ENCODE peak calls at places on chromosomes 12 and 14, in nine cellular contexts. M is osteocyte, X is foreskin fibroblast, P is dorsolateral prefrontal cortex, C is cardiac fibroblast, E is HepG2, K is RWPE1, Y is A549, F is coronary artery. R is an unnamed sample.

GRCh38 chr12:47807338-47807737 is 12.4 kb downstream of the HDAC7 start:
- DNase-seq in C (no peak), P (no peak), Y (no peak), K (no peak), X (no peak), F (no peak), E (no peak), M (no peak), R (no peak)

GRCh38 chr12:46268349-46268616 is 560 bp downstream of the SLC38A1 start:
- DNase-seq in X (no peak), K (peak; percentile 38), F (no peak), M (no peak), P (no peak), E (no peak), C (peak; percentile 23), Y (no peak), R (no peak)

GRCh38 chr12:107490000-107490399 is 195.6 kb upstream of the PWP1 start:
- DNase-seq in Y (no peak), M (no peak), E (no peak), X (no peak), C (no peak), K (no peak), P (no peak), F (no peak), R (no peak)

GRCh38 chr14:95935228-95935822 is 58.7 kb downstream of the TUNAR start:
- DNase-seq in K (peak; percentile 20), P (no peak), X (peak; percentile 53), M (no peak), C (peak; percentile 21), E (peak; percentile 6), F (no peak), Y (no peak), R (peak; percentile 24)

GRCh38 chr12:132449565-132450390 is 40.2 kb upstream of the FBRSL1 start:
- DNase-seq in Y (no peak), X (no peak), C (no peak), E (no peak), K (no peak), P (no peak), M (no peak), F (no peak), R (no peak)

GRCh38 chr12:106625976-106626375 is 43.2 kb downstream of the RFX4 start:
- DNase-seq in Y (no peak), M (no peak), P (no peak), X (no peak), F (no peak), C (no peak), K (no peak), E (no peak), R (no peak)

GRCh38 chr14:30035361-30035760 is 107.7 kb upstream of the PRKD1 start:
- DNase-seq in M (no peak), E (no peak), P (no peak), X (no peak), F (no peak), Y (no peak), C (no peak), K (no peak), R (no peak)

GRCh38 chr12:110972870-110973269 is 52.5 kb upstream of the MYL2 start:
- DNase-seq in E (no peak), Y (no peak), K (no peak), C (no peak), F (no peak), X (no peak), M (no peak), P (no peak), R (no peak)

GRCh38 chr12:106892075-106892474 is 63.6 kb upstream of the TMEM263 start:
- DNase-seq in E (no peak), P (no peak), M (no peak), Y (peak; percentile 63), C (no peak), K (peak; percentile 14), F (no peak), X (no peak), R (no peak)

GRCh38 chr14:103550451-103551337 is 11.8 kb downstream of the BAG5 start:
- DNase-seq in P (no peak), M (no peak), C (no peak), X (no peak), Y (no peak), F (no peak), K (no peak), E (no peak), R (no peak)

GRCh38 chr14:74038015-74038859 is 19.1 kb downstream of the BBOF1 start:
- DNase-seq in K (peak; percentile 50), X (peak; percentile 67), F (no peak), M (no peak), E (peak; percentile 67), P (no peak), C (peak; percentile 76), Y (peak; percentile 66), R (no peak)

GRCh38 chr14:99215277-99215676 is 56.7 kb downstream of the BCL11B start:
- DNase-seq in P (no peak), C (peak; percentile 11), X (peak; percentile 10), E (no peak), K (no peak), M (peak; percentile 88), F (no peak), Y (no peak), R (no peak)

GRCh38 chr12:102326987-102327386 is 129.4 kb upstream of the PMCH start:
- DNase-seq in X (no peak), K (no peak), F (no peak), C (no peak), P (no peak), Y (no peak), M (no peak), E (no peak), R (no peak)

GRCh38 chr14:77041837-77042557 is 13.5 kb upstream of the IRF2BPL start:
- DNase-seq in M (no peak), E (no peak), C (peak; percentile 96), F (peak; percentile 93), K (peak; percentile 26), P (no peak), Y (no peak), X (peak; percentile 94), R (no peak)

GRCh38 chr12:126492181-126492580 is 1426.9 kb downstream of the AACS start:
- DNase-seq in P (no peak), X (no peak), F (no peak), K (no peak), E (no peak), M (no peak), C (peak; percentile 8), Y (no peak), R (no peak)

GRCh38 chr12:55996715-55997534 is at the start of gene SUOX:
- DNase-seq in E (peak; percentile 98), C (peak; percentile 98), F (peak; percentile 99), P (peak; percentile 97), X (peak; percentile 98), Y (peak; percentile 96), M (peak; percentile 97), K (peak; percentile 98), R (peak; percentile 87)

GRCh38 chr12:132585177-132585576 is 25.2 kb downstream of the LRCOL1 start:
- DNase-seq in M (no peak), P (no peak), E (no peak), C (no peak), X (no peak), K (no peak), F (no peak), Y (no peak), R (no peak)

GRCh38 chr12:76340680-76341435 is 7.4 kb downstream of the BBS10 start:
- DNase-seq in E (no peak), X (no peak), F (no peak), Y (no peak), C (no peak), K (no peak), M (no peak), P (no peak), R (no peak)

GRCh38 chr12:75715323-75715644 is 203.9 kb upstream of the KRR1 start:
- DNase-seq in M (no peak), K (no peak), C (no peak), Y (no peak), X (no peak), E (no peak), P (no peak), F (no peak), R (no peak)

GRCh38 chr12:65597527-65597926 is 226.8 kb upstream of the HMGA2 start:
- DNase-seq in P (no peak), K (no peak), F (no peak), Y (no peak), C (peak; percentile 29), E (no peak), X (no peak), M (no peak), R (no peak)

GRCh38 chr12:84889818-84890217 is 22.8 kb downstream of the SLC6A15 start:
- DNase-seq in F (no peak), E (no peak), K (no peak), Y (no peak), X (no peak), P (no peak), M (no peak), C (no peak), R (no peak)

GRCh38 chr12:92553389-92553788 is 149.4 kb upstream of the PLEKHG7 start:
- DNase-seq in Y (no peak), F (no peak), M (no peak), P (no peak), X (no peak), K (peak; percentile 84), E (no peak), C (peak; percentile 42), R (no peak)

DNA sequence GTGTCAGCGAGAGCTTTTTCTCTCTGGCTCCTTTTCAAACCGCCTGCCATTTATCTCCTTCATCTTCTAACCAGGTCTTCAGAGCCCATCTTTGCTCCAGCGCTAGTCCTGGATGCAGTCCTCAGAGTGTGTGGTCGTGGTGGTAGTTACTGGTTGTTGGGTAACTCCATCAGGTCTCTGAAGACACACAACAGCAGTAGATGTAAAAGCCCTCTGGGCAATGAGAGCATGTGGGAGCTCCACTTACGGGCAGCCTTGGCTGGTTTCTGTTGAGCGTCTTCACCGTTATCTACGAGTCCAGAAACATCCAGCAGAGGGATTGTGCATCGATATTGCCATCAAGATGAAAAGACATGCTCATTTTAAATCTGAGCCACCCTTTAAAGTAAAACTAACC is 61.2 kb downstream of the FBXL14 start:
- DNase-seq in F (no peak), E (no peak), C (peak; percentile 24), M (peak; percentile 53), P (no peak), Y (no peak), X (peak; percentile 63), K (no peak), R (no peak)
- TF ChIP-seq CTCF in F (no peak), E (no peak), C (peak; percentile 10), M (no peak), P (no peak), Y (no peak), X (peak; percentile 11), K (no peak), R (peak; percentile 19)

GRCh38 chr14:104820669-104821228 is 19.8 kb downstream of the ZBTB42 start:
- DNase-seq in C (peak; percentile 84), E (peak; percentile 81), M (peak; percentile 85), K (peak; percentile 74), Y (peak; percentile 82), P (peak; percentile 68), F (no peak), X (peak; percentile 88), R (no peak)
- TF ChIP-seq CTCF in C (peak; percentile 78), E (peak; percentile 94), M (peak; percentile 49), K (peak; percentile 72), Y (no peak), P (peak; percentile 50), F (no peak), X (peak; percentile 56), R (peak; percentile 54)

GRCh38 chr12:39958377-39958776 is 147.5 kb downstream of the SLC2A13 start:
- DNase-seq in K (no peak), Y (peak; percentile 7), C (peak; percentile 2), M (no peak), P (no peak), F (no peak), X (no peak), E (peak; percentile 9), R (no peak)
- TF ChIP-seq CTCF in K (no peak), Y (peak; percentile 26), C (peak; percentile 10), M (peak; percentile 14), P (no peak), F (no peak), X (no peak), E (peak; percentile 48), R (no peak)

GRCh38 chr12:7712841-7713442 is 1.7 kb downstream of the DPPA3 start:
- DNase-seq in P (no peak), M (no peak), X (no peak), K (no peak), E (no peak), C (no peak), F (no peak), Y (no peak), R (no peak)
- TF ChIP-seq CTCF in P (no peak), M (no peak), X (no peak), K (no peak), E (no peak), C (no peak), F (no peak), Y (no peak), R (no peak)